ENCODE peak calls at places on chromosomes 4 and X, in ten cellular contexts. One of them, this sample, is unnamed.

GRCh38 chrX:49066690-49067089 is 7.1 kb downstream of the PRAF2 start:
- DNase-seq in GDM1: no peak
- DNase-seq in HTR-8/SVneo: no peak
- DNase-seq in NCI-H345: no peak
- DNase-seq in fibroblast of the aortic adventitia: no peak
- DNase-seq in ELR: no peak
- DNase-seq in HS-5: no peak
- DNase-seq in stimulated activated CD8-positive, alpha-beta memory T cell treated with anti-CD3 and anti-CD28 coated beads, Interleukin-4, amount 100 ng/mL, for 1 hour: no peak
- DNase-seq in EL: no peak
- DNase-seq in T-helper 2 cell: no peak
- DNase-seq in this sample: no peak

GRCh38 chrX:130896816-130897508 is 6.0 kb downstream of the ENOX2 start:
- DNase-seq in GDM1: no peak
- DNase-seq in HTR-8/SVneo: no peak
- DNase-seq in NCI-H345: no peak
- DNase-seq in fibroblast of the aortic adventitia: peak
- DNase-seq in ELR: no peak
- DNase-seq in HS-5: no peak
- DNase-seq in stimulated activated CD8-positive, alpha-beta memory T cell treated with anti-CD3 and anti-CD28 coated beads, Interleukin-4, amount 100 ng/mL, for 1 hour: no peak
- DNase-seq in EL: peak
- DNase-seq in T-helper 2 cell: no peak
- DNase-seq in this sample: no peak

GRCh38 chrX:132071260-132071659 is 48.2 kb downstream of the STK26 start:
- DNase-seq in GDM1: no peak
- DNase-seq in HTR-8/SVneo: no peak
- DNase-seq in NCI-H345: no peak
- DNase-seq in fibroblast of the aortic adventitia: peak
- DNase-seq in ELR: peak
- DNase-seq in HS-5: no peak
- DNase-seq in stimulated activated CD8-positive, alpha-beta memory T cell treated with anti-CD3 and anti-CD28 coated beads, Interleukin-4, amount 100 ng/mL, for 1 hour: no peak
- DNase-seq in EL: no peak
- DNase-seq in T-helper 2 cell: no peak
- DNase-seq in this sample: no peak

GRCh38 chr4:116880625-116881024 is 204.8 kb downstream of the TRAM1L1 start:
- DNase-seq in GDM1: no peak
- DNase-seq in HTR-8/SVneo: no peak
- DNase-seq in NCI-H345: no peak
- DNase-seq in fibroblast of the aortic adventitia: no peak
- DNase-seq in ELR: no peak
- DNase-seq in HS-5: no peak
- DNase-seq in stimulated activated CD8-positive, alpha-beta memory T cell treated with anti-CD3 and anti-CD28 coated beads, Interleukin-4, amount 100 ng/mL, for 1 hour: no peak
- DNase-seq in EL: no peak
- DNase-seq in T-helper 2 cell: no peak
- DNase-seq in this sample: no peak

GRCh38 chrX:120301960-120302359 is 9.3 kb downstream of the TMEM255A start:
- DNase-seq in GDM1: no peak
- DNase-seq in HTR-8/SVneo: no peak
- DNase-seq in NCI-H345: no peak
- DNase-seq in fibroblast of the aortic adventitia: no peak
- DNase-seq in ELR: no peak
- DNase-seq in HS-5: no peak
- DNase-seq in stimulated activated CD8-positive, alpha-beta memory T cell treated with anti-CD3 and anti-CD28 coated beads, Interleukin-4, amount 100 ng/mL, for 1 hour: no peak
- DNase-seq in EL: no peak
- DNase-seq in T-helper 2 cell: no peak
- DNase-seq in this sample: no peak

GRCh38 chrX:11881485-11882170 is 123.6 kb downstream of the MSL3 start:
- DNase-seq in GDM1: no peak
- DNase-seq in HTR-8/SVneo: no peak
- DNase-seq in NCI-H345: no peak
- DNase-seq in fibroblast of the aortic adventitia: no peak
- DNase-seq in ELR: no peak
- DNase-seq in HS-5: no peak
- DNase-seq in stimulated activated CD8-positive, alpha-beta memory T cell treated with anti-CD3 and anti-CD28 coated beads, Interleukin-4, amount 100 ng/mL, for 1 hour: no peak
- DNase-seq in EL: no peak
- DNase-seq in T-helper 2 cell: no peak
- DNase-seq in this sample: no peak

GRCh38 chrX:13110427-13111324 is 66.3 kb upstream of the FAM9C start:
- DNase-seq in GDM1: no peak
- DNase-seq in HTR-8/SVneo: peak
- DNase-seq in NCI-H345: no peak
- DNase-seq in fibroblast of the aortic adventitia: peak
- DNase-seq in ELR: peak
- DNase-seq in HS-5: peak
- DNase-seq in stimulated activated CD8-positive, alpha-beta memory T cell treated with anti-CD3 and anti-CD28 coated beads, Interleukin-4, amount 100 ng/mL, for 1 hour: no peak
- DNase-seq in EL: peak
- DNase-seq in T-helper 2 cell: no peak
- DNase-seq in this sample: no peak

GRCh38 chr4:64417974-64418373 is 8.7 kb upstream of the TECRL start:
- DNase-seq in GDM1: no peak
- DNase-seq in HTR-8/SVneo: no peak
- DNase-seq in NCI-H345: no peak
- DNase-seq in fibroblast of the aortic adventitia: no peak
- DNase-seq in ELR: peak
- DNase-seq in HS-5: peak
- DNase-seq in stimulated activated CD8-positive, alpha-beta memory T cell treated with anti-CD3 and anti-CD28 coated beads, Interleukin-4, amount 100 ng/mL, for 1 hour: no peak
- DNase-seq in EL: no peak
- DNase-seq in T-helper 2 cell: no peak
- DNase-seq in this sample: no peak

GRCh38 chrX:13180807-13181206 is 136.4 kb upstream of the FAM9C start:
- DNase-seq in GDM1: no peak
- DNase-seq in HTR-8/SVneo: peak
- DNase-seq in NCI-H345: no peak
- DNase-seq in fibroblast of the aortic adventitia: peak
- DNase-seq in ELR: peak
- DNase-seq in HS-5: peak
- DNase-seq in stimulated activated CD8-positive, alpha-beta memory T cell treated with anti-CD3 and anti-CD28 coated beads, Interleukin-4, amount 100 ng/mL, for 1 hour: no peak
- DNase-seq in EL: peak
- DNase-seq in T-helper 2 cell: no peak
- DNase-seq in this sample: no peak

GRCh38 chr4:142369141-142369540 is 477.0 kb downstream of the INPP4B start:
- DNase-seq in GDM1: no peak
- DNase-seq in HTR-8/SVneo: no peak
- DNase-seq in NCI-H345: no peak
- DNase-seq in fibroblast of the aortic adventitia: peak
- DNase-seq in ELR: no peak
- DNase-seq in HS-5: no peak
- DNase-seq in stimulated activated CD8-positive, alpha-beta memory T cell treated with anti-CD3 and anti-CD28 coated beads, Interleukin-4, amount 100 ng/mL, for 1 hour: no peak
- DNase-seq in EL: peak
- DNase-seq in T-helper 2 cell: no peak
- DNase-seq in this sample: no peak

GRCh38 chrX:45295587-45295986 is 94.9 kb upstream of the DIPK2B start:
- DNase-seq in GDM1: no peak
- DNase-seq in HTR-8/SVneo: peak
- DNase-seq in NCI-H345: no peak
- DNase-seq in fibroblast of the aortic adventitia: peak
- DNase-seq in ELR: peak
- DNase-seq in HS-5: peak
- DNase-seq in stimulated activated CD8-positive, alpha-beta memory T cell treated with anti-CD3 and anti-CD28 coated beads, Interleukin-4, amount 100 ng/mL, for 1 hour: no peak
- DNase-seq in EL: peak
- DNase-seq in T-helper 2 cell: no peak
- DNase-seq in this sample: peak

GRCh38 chr4:8849266-8850073 is 22.2 kb downstream of the HMX1 start:
- DNase-seq in GDM1: no peak
- DNase-seq in HTR-8/SVneo: no peak
- DNase-seq in NCI-H345: no peak
- DNase-seq in fibroblast of the aortic adventitia: no peak
- DNase-seq in ELR: no peak
- DNase-seq in HS-5: no peak
- DNase-seq in stimulated activated CD8-positive, alpha-beta memory T cell treated with anti-CD3 and anti-CD28 coated beads, Interleukin-4, amount 100 ng/mL, for 1 hour: no peak
- DNase-seq in EL: no peak
- DNase-seq in T-helper 2 cell: no peak
- DNase-seq in this sample: no peak

GRCh38 chrX:56800307-56800706 is 71.3 kb downstream of the NBDY start:
- DNase-seq in GDM1: no peak
- DNase-seq in HTR-8/SVneo: no peak
- DNase-seq in NCI-H345: no peak
- DNase-seq in fibroblast of the aortic adventitia: no peak
- DNase-seq in ELR: no peak
- DNase-seq in HS-5: no peak
- DNase-seq in stimulated activated CD8-positive, alpha-beta memory T cell treated with anti-CD3 and anti-CD28 coated beads, Interleukin-4, amount 100 ng/mL, for 1 hour: no peak
- DNase-seq in EL: no peak
- DNase-seq in T-helper 2 cell: no peak
- DNase-seq in this sample: no peak

GRCh38 chr4:76783836-76784235 is 114.1 kb downstream of the SOWAHB start:
- DNase-seq in GDM1: no peak
- DNase-seq in HTR-8/SVneo: no peak
- DNase-seq in NCI-H345: no peak
- DNase-seq in fibroblast of the aortic adventitia: peak
- DNase-seq in ELR: no peak
- DNase-seq in HS-5: no peak
- DNase-seq in stimulated activated CD8-positive, alpha-beta memory T cell treated with anti-CD3 and anti-CD28 coated beads, Interleukin-4, amount 100 ng/mL, for 1 hour: no peak
- DNase-seq in EL: peak
- DNase-seq in T-helper 2 cell: no peak
- DNase-seq in this sample: no peak

GRCh38 chr4:9923195-9923812 is 98.0 kb downstream of the SLC2A9 start:
- DNase-seq in GDM1: no peak
- DNase-seq in HTR-8/SVneo: no peak
- DNase-seq in NCI-H345: no peak
- DNase-seq in fibroblast of the aortic adventitia: no peak
- DNase-seq in ELR: no peak
- DNase-seq in HS-5: no peak
- DNase-seq in stimulated activated CD8-positive, alpha-beta memory T cell treated with anti-CD3 and anti-CD28 coated beads, Interleukin-4, amount 100 ng/mL, for 1 hour: no peak
- DNase-seq in EL: no peak
- DNase-seq in T-helper 2 cell: no peak
- DNase-seq in this sample: no peak

GRCh38 chrX:118694628-118695027 is 32.8 kb upstream of the IL13RA1 start:
- DNase-seq in GDM1: no peak
- DNase-seq in HTR-8/SVneo: no peak
- DNase-seq in NCI-H345: no peak
- DNase-seq in fibroblast of the aortic adventitia: peak
- DNase-seq in ELR: peak
- DNase-seq in HS-5: no peak
- DNase-seq in stimulated activated CD8-positive, alpha-beta memory T cell treated with anti-CD3 and anti-CD28 coated beads, Interleukin-4, amount 100 ng/mL, for 1 hour: no peak
- DNase-seq in EL: peak
- DNase-seq in T-helper 2 cell: no peak
- DNase-seq in this sample: no peak

GRCh38 chr4:73729534-73730165 is 10.7 kb upstream of the CXCL8 start:
- DNase-seq in GDM1: peak
- DNase-seq in HTR-8/SVneo: no peak
- DNase-seq in NCI-H345: peak
- DNase-seq in fibroblast of the aortic adventitia: peak
- DNase-seq in ELR: peak
- DNase-seq in HS-5: peak
- DNase-seq in stimulated activated CD8-positive, alpha-beta memory T cell treated with anti-CD3 and anti-CD28 coated beads, Interleukin-4, amount 100 ng/mL, for 1 hour: no peak
- DNase-seq in EL: peak
- DNase-seq in T-helper 2 cell: no peak
- DNase-seq in this sample: peak

This sample was measured in brain pericyte.